ENCODE peak calls at places on chromosomes 16 and 17, in seven cellular contexts. X is mammary epithelial cell; J is CD8-positive, alpha-beta memory T cell; B is adrenal gland; N is heart left ventricle; L is tibial nerve; I is ascending aorta. D is an unnamed sample. For H3K4me1, the result is how much of the 10 kb centered on the place peaks cover.

GRCh38 chr16:76456016-76456415 is 178.8 kb downstream of the CNTNAP4 start:
- DNase-seq in X (no peak), J (no peak), B (no peak), N (no peak), L (no peak), I (no peak), D (no peak)

GRCh38 chr17:21058098-21058893 is 15.5 kb upstream of the USP22 start:
- DNase-seq in X (peak), J (no peak), B (no peak), N (no peak), L (no peak), I (no peak), D (no peak)

GRCh38 chr16:29820271-29820701 is at the start of gene MVP:
- DNase-seq in X (peak), J (no peak), B (peak), N (peak), L (peak), I (peak), D (peak)

GRCh38 chr17:75047398-75048098 is 523 bp downstream of the KCTD2 start:
- DNase-seq in X (no peak), J (no peak), B (peak), N (peak), L (no peak), I (peak), D (no peak)

GRCh38 chr17:50452627-50453300 is 15.9 kb downstream of the CHAD start:
- DNase-seq in X (peak), J (no peak), B (no peak), N (no peak), L (no peak), I (no peak), D (peak)

GRCh38 chr17:29386760-29387159 is 3.4 kb upstream of the TAOK1 start:
- DNase-seq in X (no peak), J (no peak), B (no peak), N (no peak), L (no peak), I (peak), D (no peak)

GRCh38 chr17:37699285-37699973 is 45.4 kb downstream of the HNF1B start:
- DNase-seq in X (no peak), J (no peak), B (no peak), N (no peak), L (no peak), I (no peak), D (peak)

GRCh38 chr17:38428643-38429371 is 543 bp downstream of the ARHGAP23 start:
- DNase-seq in X (no peak), J (no peak), B (peak), N (peak), L (no peak), I (peak), D (peak)

GRCh38 chr17:48483471-48484131 is 47.2 kb downstream of the HOXB1 start:
- DNase-seq in X (peak), J (no peak), B (no peak), N (peak), L (no peak), I (no peak), D (peak)

GRCh38 chr17:65370669-65371126 is 190.8 kb downstream of the AXIN2 start:
- DNase-seq in X (no peak), J (peak), B (no peak), N (no peak), L (no peak), I (no peak), D (no peak)

GRCh38 chr16:86930001-86930400 is 351.7 kb downstream of the FOXL1 start:
- DNase-seq in X (no peak), J (no peak), B (no peak), N (no peak), L (no peak), I (no peak), D (no peak)

GRCh38 chr17:32831627-32832243 is 45.2 kb downstream of the MYO1D start:
- DNase-seq in X (no peak), J (no peak), B (no peak), N (no peak), L (no peak), I (no peak), D (no peak)

GRCh38 chr16:70728145-70728544 is 42.3 kb upstream of the MTSS2 start:
- DNase-seq in X (no peak), J (no peak), B (no peak), N (no peak), L (no peak), I (no peak), D (no peak)

GRCh38 chr16:70729292-70729691 is 43.4 kb upstream of the MTSS2 start:
- DNase-seq in X (no peak), J (no peak), B (no peak), N (no peak), L (no peak), I (no peak), D (no peak)

GRCh38 chr16:70725024-70725911 is 39.4 kb upstream of the MTSS2 start:
- DNase-seq in X (no peak), J (no peak), B (peak), N (no peak), L (peak), I (no peak), D (no peak)

GRCh38 chr16:70725912-70726828 is 40.3 kb upstream of the MTSS2 start:
- DNase-seq in X (no peak), J (no peak), B (peak), N (peak), L (no peak), I (no peak), D (no peak)

GRCh38 chr16:70726869-70727494 is 41.1 kb upstream of the MTSS2 start:
- DNase-seq in X (no peak), J (no peak), B (no peak), N (peak), L (no peak), I (no peak), D (no peak)
- H3K27ac ChIP-seq in X (no peak), J (no peak), B (peak), N (peak), L (no peak), I (no peak), D (no peak)

GRCh38 chr17:81482673-81483072 is 29.9 kb downstream of the ACTG1 start:
- DNase-seq in X (no peak), J (no peak), B (no peak), N (no peak), L (no peak), I (no peak), D (no peak)

GRCh38 chr17:81484195-81484979 is 28.2 kb downstream of the ACTG1 start:
- DNase-seq in X (peak), J (peak), B (peak), N (peak), L (peak), I (peak), D (peak)

GRCh38 chr17:81481815-81482505 is 30.6 kb downstream of the ACTG1 start:
- DNase-seq in X (no peak), J (no peak), B (no peak), N (no peak), L (no peak), I (no peak), D (no peak)

GRCh38 chr17:81483862-81484194 is 28.8 kb downstream of the ACTG1 start:
- DNase-seq in X (no peak), J (no peak), B (no peak), N (no peak), L (no peak), I (no peak), D (no peak)

GRCh38 chr17:81483085-81483861 is 29.3 kb downstream of the ACTG1 start:
- DNase-seq in X (no peak), J (peak), B (no peak), N (peak), L (no peak), I (no peak), D (no peak)
- H3K4me1 ChIP-seq in X (under half), J (under half), B (under half), N (half or more), L (under half), I (under half), D (under half)

DNA sequence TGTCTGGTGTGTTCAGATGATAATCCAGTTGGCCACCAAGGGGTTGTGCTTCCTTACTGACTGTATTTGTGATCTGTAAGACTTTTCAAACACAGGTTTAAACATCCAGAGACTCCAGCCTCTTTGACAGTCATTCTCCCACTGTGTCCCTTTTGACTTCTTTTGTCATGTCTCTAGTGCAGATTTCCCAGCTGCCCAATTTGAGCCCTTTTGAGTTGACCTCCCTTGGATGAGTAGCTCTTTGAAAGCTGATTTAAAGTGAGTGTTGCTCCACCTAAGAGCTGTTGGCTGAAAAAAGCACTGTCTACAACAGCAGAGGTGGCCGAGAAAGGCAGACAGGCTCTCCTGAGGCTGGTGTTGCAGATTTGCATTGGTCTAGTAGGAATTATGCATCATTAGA is 188.4 kb upstream of the TBX2 start:
- DNase-seq in X (no peak), J (no peak), B (no peak), N (no peak), L (no peak), I (no peak), D (no peak)
- H3K27ac ChIP-seq in X (no peak), J (no peak), B (no peak), N (no peak), L (peak), I (no peak), D (no peak)

GRCh38 chr17:68596411-68596945 is 4.7 kb downstream of the FAM20A start:
- DNase-seq in X (no peak), J (no peak), B (no peak), N (no peak), L (no peak), I (no peak), D (no peak)
- H3K4me1 ChIP-seq in X (under half), J (under half), B (under half), N (under half), L (under half), I (under half), D (under half)

DNA sequence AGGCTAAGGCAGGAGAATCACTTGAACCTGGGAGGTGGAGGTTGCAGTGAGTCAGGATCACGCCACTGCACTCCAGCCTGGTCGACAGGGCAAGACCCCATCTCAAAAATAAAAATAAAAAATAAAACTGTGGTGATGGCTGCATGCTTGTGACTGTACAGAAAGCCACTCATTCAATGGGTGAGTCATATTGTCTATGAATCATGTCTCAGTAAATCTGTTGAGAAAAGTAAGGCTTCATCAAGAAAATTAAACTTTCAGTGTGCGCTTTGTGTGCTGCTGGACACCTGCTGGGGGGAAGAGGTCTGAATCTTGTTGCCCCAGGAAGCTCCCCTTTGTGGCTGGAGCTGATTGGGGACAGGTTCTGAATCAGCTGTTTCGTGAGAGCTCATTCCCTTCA is 11.3 kb downstream of the NUBP1 start:
- DNase-seq in X (peak), J (no peak), B (no peak), N (no peak), L (no peak), I (no peak), D (no peak)
- H3K27ac ChIP-seq in X (no peak), J (no peak), B (no peak), N (no peak), L (no peak), I (peak), D (no peak)

GRCh38 chr17:78421084-78421533 is 42.7 kb downstream of the PGS1 start:
- DNase-seq in X (no peak), J (no peak), B (no peak), N (no peak), L (no peak), I (no peak), D (no peak)
- H3K4me1 ChIP-seq in X (under half), J (under half), B (under half), N (under half), L (under half), I (under half), D (under half)

DNA sequence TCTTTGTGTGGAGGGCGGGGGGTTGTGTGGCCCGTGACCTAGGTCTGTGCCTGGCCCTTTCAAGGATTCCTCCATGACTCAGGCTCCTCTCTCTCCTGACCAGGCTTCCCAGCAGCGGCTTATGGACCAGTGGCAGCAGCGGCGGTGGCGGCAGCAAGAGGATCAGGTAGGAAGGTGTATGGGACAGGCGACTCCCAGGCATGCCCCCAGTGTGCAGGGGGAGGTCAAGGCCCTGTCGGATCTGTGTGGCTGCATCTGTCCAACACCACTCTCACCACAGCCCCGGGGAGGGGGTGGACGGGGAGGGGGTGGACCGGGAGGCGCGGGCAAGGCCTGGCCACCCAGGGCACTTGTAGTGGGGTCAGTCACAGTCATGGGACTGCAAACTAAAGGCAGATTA is 93.1 kb downstream of the CCDC182 start:
- DNase-seq in X (no peak), J (no peak), B (peak), N (no peak), L (no peak), I (no peak), D (no peak)
- H3K27ac ChIP-seq in X (no peak), J (no peak), B (no peak), N (no peak), L (no peak), I (no peak), D (no peak)

DNA sequence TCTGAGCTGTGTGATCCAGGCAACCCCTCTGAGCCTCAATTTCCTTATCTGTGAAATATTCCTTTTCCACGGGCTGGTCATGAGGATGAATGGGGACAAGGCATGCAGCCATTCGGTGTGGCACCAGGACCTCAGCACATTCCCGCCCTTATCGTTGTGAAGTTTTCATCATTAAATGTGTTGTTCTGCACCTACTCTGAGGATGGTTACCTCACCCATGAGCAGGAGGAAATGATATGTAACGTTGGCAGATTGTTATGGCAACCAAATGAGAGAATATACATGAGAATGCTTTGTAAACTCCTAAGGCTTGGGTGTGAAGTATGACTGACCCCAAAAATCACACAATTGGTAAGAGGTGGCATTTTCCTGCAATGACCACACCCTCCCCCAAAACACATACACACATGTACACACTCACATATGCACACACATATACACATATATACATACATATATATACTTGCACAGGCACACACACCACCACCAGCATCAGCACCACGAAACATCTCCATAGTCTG is 39.5 kb downstream of the SMARCE1 start:
- DNase-seq in X (no peak), J (peak), B (no peak), N (no peak), L (no peak), I (no peak), D (no peak)
- H3K4me1 ChIP-seq in X (under half), J (half or more), B (under half), N (under half), L (under half), I (under half), D (under half)

DNA sequence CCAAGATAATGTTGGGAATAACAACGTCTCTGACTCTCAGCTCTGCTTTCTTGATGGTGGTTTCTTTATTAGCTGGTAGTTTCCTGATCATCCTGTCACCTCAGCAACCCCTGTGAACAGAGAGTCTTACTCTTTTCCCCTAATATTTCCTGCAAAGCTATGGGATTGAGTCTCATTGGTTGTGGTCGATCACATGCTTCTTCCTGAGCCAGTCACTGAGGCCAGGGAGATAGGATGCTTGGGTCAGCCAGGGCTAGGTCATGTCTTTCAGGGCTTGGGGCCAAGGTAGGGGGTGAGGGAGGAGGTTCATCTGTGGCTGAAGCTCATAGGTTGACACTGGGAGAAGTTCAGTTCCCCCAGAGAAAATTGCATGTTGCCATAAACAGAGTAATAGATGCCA is 114.3 kb downstream of the ABCC1 start:
- DNase-seq in X (no peak), J (no peak), B (no peak), N (no peak), L (no peak), I (no peak), D (no peak)
- H3K27ac ChIP-seq in X (no peak), J (no peak), B (no peak), N (peak), L (no peak), I (peak), D (no peak)

DNA sequence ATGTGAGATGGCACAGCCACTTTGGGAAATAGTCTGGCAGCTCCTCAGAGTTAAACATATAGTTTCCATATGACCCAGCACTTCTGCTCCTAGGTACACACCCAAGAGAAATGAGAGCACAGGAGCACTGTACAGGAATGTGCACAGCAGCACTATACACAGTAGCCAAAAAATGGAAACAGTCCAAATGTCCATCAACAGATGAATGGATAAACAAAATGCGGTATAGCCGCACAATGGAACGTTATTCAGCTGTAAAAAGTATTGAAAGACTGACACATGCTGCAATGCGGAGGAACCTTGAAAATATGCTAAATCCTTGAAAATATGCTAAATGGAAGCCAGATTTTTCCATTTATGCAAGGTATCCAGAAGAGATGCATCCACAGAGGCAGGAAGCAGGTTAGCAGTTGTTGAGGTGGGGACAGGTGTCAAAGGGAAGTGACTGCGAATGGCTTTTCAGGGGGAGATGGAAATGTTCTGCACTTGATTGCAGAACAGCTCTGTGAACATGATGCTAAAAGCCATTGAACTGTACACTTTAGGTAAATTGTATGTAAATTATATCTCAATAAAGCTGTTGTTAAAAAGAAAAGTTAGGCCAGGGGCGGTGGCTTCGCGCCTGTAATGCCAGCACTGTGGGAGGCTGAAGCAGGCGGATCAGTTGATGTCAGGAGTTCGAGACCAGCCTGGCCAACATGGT is 80.7 kb downstream of the MPRIP start:
- DNase-seq in X (no peak), J (no peak), B (no peak), N (no peak), L (no peak), I (no peak), D (no peak)
- H3K4me1 ChIP-seq in X (under half), J (half or more), B (under half), N (half or more), L (under half), I (under half), D (under half)